ENCODE peak calls at places on chromosomes 4 and X, in seven cellular contexts. B, S, N, Q, Z, P and D are unnamed samples.

GRCh38 chrX:35166023-35166422 is 223.4 kb downstream of the FAM47B start:
- DNase-seq in B (no peak), S (no peak), N (no peak), Q (no peak), Z (no peak), P (no peak), D (no peak)

GRCh38 chrX:47234583-47234982 is 1.8 kb downstream of the USP11 start:
- DNase-seq in B (no peak), S (no peak), N (no peak), Q (no peak), Z (no peak), P (no peak), D (no peak)

GRCh38 chr4:181259081-181259480 is 984.1 kb upstream of the TENM3 start:
- DNase-seq in B (no peak), S (no peak), N (no peak), Q (no peak), Z (no peak), P (no peak), D (no peak)

GRCh38 chr4:22875592-22876257 is 183.0 kb downstream of the GBA3 start:
- DNase-seq in B (no peak), S (no peak), N (no peak), Q (no peak), Z (no peak), P (no peak), D (no peak)

GRCh38 chr4:47639531-47639930 is 154.5 kb downstream of the ATP10D start:
- DNase-seq in B (no peak), S (no peak), N (no peak), Q (no peak), Z (no peak), P (no peak), D (no peak)

GRCh38 chr4:153612878-153613277 is 71.2 kb upstream of the TLR2 start:
- DNase-seq in B (no peak), S (no peak), N (no peak), Q (no peak), Z (no peak), P (no peak), D (no peak)

GRCh38 chrX:70444326-70445196 is at the start of gene DLG3:
- DNase-seq in B (peak; percentile 74), S (no peak), N (no peak), Q (no peak), Z (peak; percentile 66), P (no peak), D (no peak)

GRCh38 chr4:55673424-55673823 is 37.3 kb upstream of the NMU start:
- DNase-seq in B (no peak), S (no peak), N (no peak), Q (no peak), Z (no peak), P (no peak), D (no peak)

GRCh38 chr4:1194028-1194900 is 21.9 kb upstream of the SPON2 start:
- DNase-seq in B (peak; percentile 46), S (no peak), N (no peak), Q (no peak), Z (no peak), P (no peak), D (no peak)

GRCh38 chrX:154056739-154057367 is 37.2 kb upstream of the IRAK1 start:
- DNase-seq in B (no peak), S (no peak), N (no peak), Q (no peak), Z (no peak), P (no peak), D (no peak)

GRCh38 chrX:153689654-153690465 is 2.1 kb downstream of the SLC6A8 start:
- DNase-seq in B (no peak), S (no peak), N (no peak), Q (no peak), Z (no peak), P (no peak), D (no peak)